ENCODE peak calls at places on chromosomes 11 and 22, in five cellular contexts. One of them, this sample, is unnamed.

GRCh38 chr11:104073950-104074349 is 37.5 kb downstream of the DDI1 start:
- DNase-seq in fibroblast of gingiva: no peak
- DNase-seq in AG04450: no peak
- DNase-seq in dermis blood vessel endothelial cell: no peak
- DNase-seq in NCI-H748 treated with DMSO at 0.1 percent for 48 hours: no peak
- DNase-seq in this sample: no peak

GRCh38 chr11:15472405-15472799 is 357.7 kb downstream of the INSC start:
- DNase-seq in fibroblast of gingiva: no peak
- DNase-seq in AG04450: no peak
- DNase-seq in dermis blood vessel endothelial cell: no peak
- DNase-seq in NCI-H748 treated with DMSO at 0.1 percent for 48 hours: no peak
- DNase-seq in this sample: no peak

GRCh38 chr22:40196628-40197027 is 18.9 kb downstream of the TNRC6B start:
- DNase-seq in NCI-H748 treated with DMSO at 0.1 percent for 48 hours: no peak
- DNase-seq in fibroblast of gingiva: peak; percentile 78
- DNase-seq in AG04450: peak; percentile 86
- DNase-seq in dermis blood vessel endothelial cell: peak; percentile 88
- DNase-seq in this sample: no peak

GRCh38 chr22:24588756-24589481 is 4.0 kb downstream of the LRRC75B start:
- DNase-seq in NCI-H748 treated with DMSO at 0.1 percent for 48 hours: no peak
- DNase-seq in fibroblast of gingiva: no peak
- DNase-seq in AG04450: no peak
- DNase-seq in dermis blood vessel endothelial cell: no peak
- DNase-seq in this sample: no peak

GRCh38 chr22:27133951-27134664 is 476.7 kb downstream of the MIAT start:
- DNase-seq in AG04450: no peak
- DNase-seq in fibroblast of gingiva: peak; percentile 60
- DNase-seq in NCI-H748 treated with DMSO at 0.1 percent for 48 hours: no peak
- DNase-seq in dermis blood vessel endothelial cell: peak; percentile 53
- DNase-seq in this sample: no peak

GRCh38 chr11:128532571-128533091 is 54.7 kb downstream of the ETS1 start:
- DNase-seq in fibroblast of gingiva: no peak
- DNase-seq in AG04450: no peak
- DNase-seq in dermis blood vessel endothelial cell: no peak
- DNase-seq in NCI-H748 treated with DMSO at 0.1 percent for 48 hours: peak; percentile 65
- DNase-seq in this sample: no peak

GRCh38 chr22:46391486-46392136 is 56.1 kb downstream of the TRMU start:
- DNase-seq in dermis blood vessel endothelial cell: no peak
- DNase-seq in AG04450: no peak
- DNase-seq in fibroblast of gingiva: no peak
- DNase-seq in NCI-H748 treated with DMSO at 0.1 percent for 48 hours: no peak
- DNase-seq in this sample: no peak

GRCh38 chr11:57332694-57333440 is 2.8 kb downstream of the SSRP1 start:
- DNase-seq in NCI-H748 treated with DMSO at 0.1 percent for 48 hours: no peak
- DNase-seq in dermis blood vessel endothelial cell: no peak
- DNase-seq in fibroblast of gingiva: no peak
- DNase-seq in AG04450: no peak
- DNase-seq in this sample: no peak

GRCh38 chr11:34653851-34654490 is 33.1 kb downstream of the EHF start:
- DNase-seq in fibroblast of gingiva: peak; percentile 97
- DNase-seq in dermis blood vessel endothelial cell: peak; percentile 27
- DNase-seq in NCI-H748 treated with DMSO at 0.1 percent for 48 hours: no peak
- DNase-seq in AG04450: peak; percentile 82
- DNase-seq in this sample: no peak

GRCh38 chr11:131468565-131468964 is 98.2 kb downstream of the NTM start:
- DNase-seq in AG04450: no peak
- DNase-seq in NCI-H748 treated with DMSO at 0.1 percent for 48 hours: no peak
- DNase-seq in fibroblast of gingiva: no peak
- DNase-seq in dermis blood vessel endothelial cell: no peak
- DNase-seq in this sample: no peak

This sample was measured in SHP77 treated with DMSO at 0.1 percent for 48 hours.